ENCODE peak calls at places on chromosome 5, in six cellular contexts. One of them, this sample, is unnamed.

GRCh38 chr5:72133212-72133990 is 26.1 kb downstream of the MAP1B start:
- DNase-seq in HepG2: no peak
- DNase-seq in GM12891: no peak
- DNase-seq in H1: no peak
- DNase-seq in K562: no peak
- DNase-seq in GM12878: no peak
- DNase-seq in this sample: no peak

GRCh38 chr5:173010547-173011464 is 27.2 kb downstream of the ATP6V0E1 start:
- DNase-seq in HepG2: peak; percentile 67
- DNase-seq in GM12891: no peak
- DNase-seq in H1: no peak
- DNase-seq in K562: peak; percentile 28
- DNase-seq in GM12878: no peak
- DNase-seq in this sample: no peak

GRCh38 chr5:67375606-67376005 is 179.0 kb upstream of the CD180 start:
- DNase-seq in HepG2: no peak
- DNase-seq in GM12891: no peak
- DNase-seq in H1: no peak
- DNase-seq in K562: peak; percentile 7
- DNase-seq in GM12878: no peak
- DNase-seq in this sample: no peak

GRCh38 chr5:172414618-172415599 is 39.4 kb downstream of the SH3PXD2B start:
- DNase-seq in HepG2: peak; percentile 94
- DNase-seq in GM12891: no peak
- DNase-seq in H1: no peak
- DNase-seq in K562: no peak
- DNase-seq in GM12878: no peak
- DNase-seq in this sample: no peak

GRCh38 chr5:103465891-103466290 is 96.7 kb downstream of the NUDT12 start:
- DNase-seq in HepG2: no peak
- DNase-seq in GM12891: no peak
- DNase-seq in H1: no peak
- DNase-seq in K562: no peak
- DNase-seq in GM12878: no peak
- DNase-seq in this sample: no peak

GRCh38 chr5:1795506-1795905 is 4.1 kb downstream of the MRPL36 start:
- DNase-seq in HepG2: no peak
- DNase-seq in GM12891: no peak
- DNase-seq in H1: no peak
- DNase-seq in K562: no peak
- DNase-seq in GM12878: no peak
- DNase-seq in this sample: no peak

GRCh38 chr5:172841258-172841657 is 7.2 kb downstream of the ERGIC1 start:
- DNase-seq in HepG2: no peak
- DNase-seq in GM12891: no peak
- DNase-seq in H1: no peak
- DNase-seq in K562: no peak
- DNase-seq in GM12878: no peak
- DNase-seq in this sample: no peak

GRCh38 chr5:105544300-105544699 is 1981.7 kb upstream of the NUDT12 start:
- DNase-seq in HepG2: no peak
- DNase-seq in GM12891: no peak
- DNase-seq in H1: no peak
- DNase-seq in K562: no peak
- DNase-seq in GM12878: no peak
- DNase-seq in this sample: no peak

GRCh38 chr5:171520300-171521170 is 101.1 kb downstream of the FGF18 start:
- DNase-seq in HepG2: no peak
- DNase-seq in GM12891: no peak
- DNase-seq in H1: peak; percentile 49
- DNase-seq in K562: no peak
- DNase-seq in GM12878: no peak
- DNase-seq in this sample: no peak

GRCh38 chr5:157390179-157390923 is 69.7 kb upstream of the NIPAL4 start:
- DNase-seq in HepG2: peak; percentile 93
- DNase-seq in GM12891: no peak
- DNase-seq in H1: no peak
- DNase-seq in K562: peak; percentile 2
- DNase-seq in GM12878: no peak
- DNase-seq in this sample: no peak

GRCh38 chr5:33212900-33213299 is 227.9 kb upstream of the TARS1 start:
- DNase-seq in HepG2: no peak
- DNase-seq in GM12891: no peak
- DNase-seq in H1: no peak
- DNase-seq in K562: no peak
- DNase-seq in GM12878: no peak
- DNase-seq in this sample: no peak

GRCh38 chr5:21685016-21685415 is 1168.1 kb downstream of the CDH12 start:
- DNase-seq in HepG2: no peak
- DNase-seq in GM12891: no peak
- DNase-seq in H1: no peak
- DNase-seq in K562: no peak
- DNase-seq in GM12878: no peak
- DNase-seq in this sample: no peak

GRCh38 chr5:80874162-80874561 is 86.0 kb upstream of the RASGRF2 start:
- DNase-seq in HepG2: no peak
- DNase-seq in GM12891: no peak
- DNase-seq in H1: no peak
- DNase-seq in K562: no peak
- DNase-seq in GM12878: no peak
- DNase-seq in this sample: no peak

DNA sequence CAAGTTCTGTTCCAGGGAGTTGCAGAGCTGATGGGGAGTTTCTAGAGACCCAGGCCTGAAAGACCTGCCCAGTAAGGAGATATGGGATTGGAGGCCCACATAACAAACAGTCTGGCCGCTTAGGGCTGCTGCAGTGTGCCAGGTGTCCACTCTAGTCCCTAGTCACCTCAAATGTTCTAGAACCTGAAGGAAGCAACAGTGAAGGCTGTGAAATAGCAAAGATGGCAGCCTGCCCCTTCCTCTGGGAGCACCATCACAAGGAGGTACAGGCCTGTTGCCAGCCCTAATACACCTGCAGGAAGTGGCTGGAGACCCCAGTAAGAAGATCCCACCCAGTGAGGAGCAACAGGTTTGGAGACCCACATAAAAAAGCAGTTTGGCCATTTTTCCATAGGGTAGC is 783.8 kb upstream of the EDIL3 start:
- DNase-seq in HepG2: no peak
- DNase-seq in GM12891: no peak
- DNase-seq in H1: no peak
- DNase-seq in K562: no peak
- DNase-seq in GM12878: no peak
- DNase-seq in this sample: no peak
- TF ChIP-seq POLR2AphosphoS5 in HepG2: no peak
- TF ChIP-seq POLR2AphosphoS5 in GM12891: no peak
- TF ChIP-seq POLR2AphosphoS5 in H1: no peak
- TF ChIP-seq POLR2AphosphoS5 in K562: no peak
- TF ChIP-seq POLR2AphosphoS5 in GM12878: no peak
- TF ChIP-seq POLR2AphosphoS5 in this sample: no peak

DNA sequence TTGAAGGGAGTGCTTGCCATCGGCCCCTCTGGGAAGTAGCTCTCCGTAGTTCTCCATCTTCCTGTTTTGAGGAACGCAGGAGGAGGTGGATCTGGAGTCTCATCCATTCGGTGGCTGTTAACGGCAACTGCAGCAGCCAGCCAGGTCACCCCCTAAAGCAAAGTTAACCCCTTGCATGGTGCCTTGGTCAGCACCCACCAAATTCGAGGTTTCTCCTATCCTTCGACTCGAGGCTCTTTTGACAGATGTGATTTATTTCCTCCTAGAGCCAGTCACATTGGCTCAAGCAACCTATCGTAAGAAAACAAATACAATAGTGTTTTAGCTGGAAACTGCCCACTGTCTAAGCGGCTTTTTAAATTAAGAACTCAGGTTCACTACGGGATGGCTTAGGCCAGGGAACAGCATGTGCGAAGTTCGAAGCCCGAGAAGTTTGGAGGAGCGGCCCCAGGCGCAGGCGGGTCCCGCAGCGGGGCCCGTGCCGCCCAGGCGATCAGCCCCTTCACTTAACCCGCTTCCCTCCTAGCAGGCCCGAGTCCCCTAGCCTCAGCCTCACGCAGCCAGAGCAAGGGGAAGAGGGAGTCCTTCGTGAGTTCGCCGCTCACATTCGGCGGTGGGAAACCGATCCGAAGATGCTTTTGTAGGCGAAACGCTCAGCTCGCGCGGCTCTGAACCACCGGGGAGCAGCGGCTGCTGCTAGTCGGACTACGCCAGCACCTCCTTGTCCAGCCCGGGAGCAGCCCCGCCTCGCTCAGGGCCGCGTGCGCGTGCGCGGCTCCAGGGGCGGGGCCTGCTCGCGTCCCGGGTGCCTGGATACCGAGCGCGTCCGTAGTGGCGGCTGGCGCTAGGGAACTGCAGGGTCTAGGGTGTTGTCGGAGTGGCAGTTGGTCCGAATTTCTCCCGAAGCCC is at the start of gene ROPN1L:
- DNase-seq in HepG2: peak; percentile 62
- DNase-seq in GM12891: peak; percentile 95
- DNase-seq in H1: peak; percentile 68
- DNase-seq in K562: peak; percentile 93
- DNase-seq in GM12878: peak; percentile 49
- DNase-seq in this sample: peak; percentile 93
- TF ChIP-seq POLR2A in HepG2: peak; percentile 44
- TF ChIP-seq POLR2A in GM12891: peak; percentile 47
- TF ChIP-seq POLR2A in H1: peak; percentile 66
- TF ChIP-seq POLR2A in K562: peak; percentile 84
- TF ChIP-seq POLR2A in GM12878: peak; percentile 58
- TF ChIP-seq POLR2A in this sample: peak; percentile 40

GRCh38 chr5:138726848-138727247 is 26.4 kb upstream of the CTNNA1 start:
- DNase-seq in HepG2: no peak
- DNase-seq in GM12891: no peak
- DNase-seq in H1: no peak
- DNase-seq in K562: no peak
- DNase-seq in GM12878: no peak
- DNase-seq in this sample: no peak

GRCh38 chr5:138724470-138725146 is 28.6 kb upstream of the CTNNA1 start:
- DNase-seq in HepG2: no peak
- DNase-seq in GM12891: no peak
- DNase-seq in H1: no peak
- DNase-seq in K562: no peak
- DNase-seq in GM12878: no peak
- DNase-seq in this sample: no peak

GRCh38 chr5:138725153-138725884 is 27.9 kb upstream of the CTNNA1 start:
- DNase-seq in HepG2: peak; percentile 57
- DNase-seq in GM12891: no peak
- DNase-seq in H1: peak; percentile 73
- DNase-seq in K562: no peak
- DNase-seq in GM12878: no peak
- DNase-seq in this sample: no peak

GRCh38 chr5:138722518-138722917 is 30.7 kb upstream of the CTNNA1 start:
- DNase-seq in HepG2: no peak
- DNase-seq in GM12891: no peak
- DNase-seq in H1: no peak
- DNase-seq in K562: no peak
- DNase-seq in GM12878: no peak
- DNase-seq in this sample: no peak

GRCh38 chr5:138725885-138726457 is 27.3 kb upstream of the CTNNA1 start:
- DNase-seq in HepG2: peak; percentile 90
- DNase-seq in GM12891: no peak
- DNase-seq in H1: no peak
- DNase-seq in K562: no peak
- DNase-seq in GM12878: no peak
- DNase-seq in this sample: no peak
- TF ChIP-seq TAF1 in HepG2: peak; percentile 27
- TF ChIP-seq TAF1 in GM12891: no peak
- TF ChIP-seq TAF1 in H1: no peak
- TF ChIP-seq TAF1 in K562: no peak
- TF ChIP-seq TAF1 in GM12878: no peak
- TF ChIP-seq TAF1 in this sample: no peak

GRCh38 chr5:168796840-168797548 is 217.8 kb upstream of the PANK3 start:
- DNase-seq in HepG2: no peak
- DNase-seq in GM12891: no peak
- DNase-seq in H1: no peak
- DNase-seq in K562: no peak
- DNase-seq in GM12878: no peak
- DNase-seq in this sample: no peak
- TF ChIP-seq POLR2AphosphoS5 in HepG2: no peak
- TF ChIP-seq POLR2AphosphoS5 in GM12891: no peak
- TF ChIP-seq POLR2AphosphoS5 in H1: no peak
- TF ChIP-seq POLR2AphosphoS5 in K562: no peak
- TF ChIP-seq POLR2AphosphoS5 in GM12878: no peak
- TF ChIP-seq POLR2AphosphoS5 in this sample: no peak

GRCh38 chr5:177449140-177450061 is 2.8 kb downstream of the PRR7 start:
- DNase-seq in HepG2: no peak
- DNase-seq in GM12891: no peak
- DNase-seq in H1: no peak
- DNase-seq in K562: no peak
- DNase-seq in GM12878: no peak
- DNase-seq in this sample: no peak

GRCh38 chr5:177446184-177447065 is at the start of gene PRR7:
- DNase-seq in HepG2: no peak
- DNase-seq in GM12891: peak; percentile 92
- DNase-seq in H1: no peak
- DNase-seq in K562: peak; percentile 80
- DNase-seq in GM12878: no peak
- DNase-seq in this sample: peak; percentile 94

GRCh38 chr5:177448244-177448950 is 1.8 kb downstream of the PRR7 start:
- DNase-seq in HepG2: no peak
- DNase-seq in GM12891: no peak
- DNase-seq in H1: no peak
- DNase-seq in K562: no peak
- DNase-seq in GM12878: no peak
- DNase-seq in this sample: no peak

GRCh38 chr5:177447066-177447610 is 524 bp downstream of the PRR7 start:
- DNase-seq in HepG2: no peak
- DNase-seq in GM12891: peak; percentile 85
- DNase-seq in H1: no peak
- DNase-seq in K562: peak; percentile 80
- DNase-seq in GM12878: no peak
- DNase-seq in this sample: peak; percentile 83

GRCh38 chr5:177447611-177448243 is 1.1 kb downstream of the PRR7 start:
- DNase-seq in HepG2: peak; percentile 91
- DNase-seq in GM12891: no peak
- DNase-seq in H1: no peak
- DNase-seq in K562: no peak
- DNase-seq in GM12878: no peak
- DNase-seq in this sample: no peak
- TF ChIP-seq POLR2A in HepG2: peak; percentile 85
- TF ChIP-seq POLR2A in GM12891: no peak
- TF ChIP-seq POLR2A in H1: peak; percentile 90
- TF ChIP-seq POLR2A in K562: peak; percentile 51
- TF ChIP-seq POLR2A in GM12878: no peak
- TF ChIP-seq POLR2A in this sample: no peak